ENCODE peak calls at places on chromosome 20, in six cellular contexts. Z, C, K, A, Q and X are unnamed samples.

GRCh38 chr20:43508106-43508505 is 609 bp downstream of the L3MBTL1 start:
- DNase-seq in C (no peak), Q (no peak), K (no peak), Z (no peak), A (no peak), X (no peak)

GRCh38 chr20:38878798-38879197 is 47.4 kb upstream of the FAM83D start:
- DNase-seq in K (no peak), Z (no peak), A (no peak), C (no peak), Q (no peak), X (peak; percentile 61)

GRCh38 chr20:15440249-15440820 is 1102.9 kb upstream of the FLRT3 start:
- DNase-seq in Q (no peak), K (no peak), A (no peak), C (no peak), Z (no peak), X (no peak)

GRCh38 chr20:51221791-51222408 is 199.0 kb upstream of the KCNG1 start:
- DNase-seq in A (no peak), Z (no peak), C (no peak), Q (no peak), K (no peak), X (no peak)

GRCh38 chr20:60152792-60153191 is 194.6 kb downstream of the CDH26 start:
- DNase-seq in Q (no peak), Z (no peak), C (no peak), A (no peak), K (no peak), X (no peak)

GRCh38 chr20:58102252-58102651 is 126.2 kb downstream of the ANKRD60 start:
- DNase-seq in A (no peak), Q (no peak), C (no peak), Z (no peak), K (no peak), X (no peak)

GRCh38 chr20:11626551-11626950 is 291.1 kb upstream of the BTBD3 start:
- DNase-seq in Q (no peak), A (no peak), K (no peak), Z (no peak), C (no peak), X (no peak)

GRCh38 chr20:37564388-37565133 is 36.9 kb upstream of the BLCAP start:
- DNase-seq in C (peak; percentile 47), Z (peak; percentile 58), K (peak; percentile 61), A (peak; percentile 44), Q (peak; percentile 55), X (peak; percentile 39)

GRCh38 chr20:51586005-51586440 is 43.5 kb upstream of the NFATC2 start:
- DNase-seq in A (no peak), C (no peak), K (no peak), Q (no peak), Z (no peak), X (no peak)

GRCh38 chr20:62208805-62209755 is 11.0 kb downstream of the HRH3 start:
- DNase-seq in A (no peak), K (no peak), Q (no peak), C (no peak), Z (no peak), X (no peak)

GRCh38 chr20:10247440-10247839 is 28.8 kb downstream of the SNAP25 start:
- DNase-seq in Q (no peak), A (no peak), K (no peak), C (no peak), Z (no peak), X (no peak)

GRCh38 chr20:17628101-17628841 is 53.8 kb downstream of the RRBP1 start:
- DNase-seq in Z (peak; percentile 42), Q (no peak), A (no peak), K (no peak), C (no peak), X (no peak)

GRCh38 chr20:62770111-62770910 is 26.0 kb upstream of the MRGBP start:
- DNase-seq in Z (peak; percentile 18), K (no peak), Q (no peak), A (no peak), C (no peak), X (no peak)

GRCh38 chr20:61146006-61146405 is 106.1 kb upstream of the CDH4 start:
- DNase-seq in Q (no peak), A (no peak), K (no peak), C (no peak), Z (no peak), X (peak; percentile 23)

GRCh38 chr20:4014031-4014474 is 1.3 kb downstream of the RNF24 start:
- DNase-seq in C (no peak), Z (no peak), Q (no peak), K (no peak), A (peak; percentile 28), X (peak; percentile 86)

GRCh38 chr20:58511364-58511763 is 3.8 kb downstream of the APCDD1L start:
- DNase-seq in A (no peak), K (no peak), C (no peak), Q (no peak), Z (no peak), X (no peak)

GRCh38 chr20:33475381-33476160 is 14.3 kb upstream of the CBFA2T2 start:
- DNase-seq in Q (no peak), C (no peak), A (no peak), K (no peak), Z (no peak), X (no peak)

GRCh38 chr20:38970302-38970701 is 8.2 kb downstream of the DHX35 start:
- DNase-seq in A (no peak), Q (no peak), C (no peak), Z (no peak), K (no peak), X (peak; percentile 13)

GRCh38 chr20:20073851-20074252 is 21.5 kb downstream of the CFAP61 start:
- DNase-seq in Q (no peak), K (no peak), A (no peak), Z (no peak), C (no peak), X (no peak)

GRCh38 chr20:16027710-16028109 is 545.5 kb downstream of the KIF16B start:
- DNase-seq in A (no peak), C (no peak), Q (no peak), Z (no peak), K (no peak), X (no peak)

GRCh38 chr20:4633780-4634179 is 87.9 kb upstream of the PRND start:
- DNase-seq in Q (no peak), K (no peak), Z (no peak), A (no peak), C (no peak), X (peak; percentile 91)

GRCh38 chr20:15310361-15310760 is 972.9 kb upstream of the FLRT3 start:
- DNase-seq in A (no peak), C (no peak), Z (no peak), Q (no peak), K (no peak), X (no peak)

GRCh38 chr20:59955131-59955796 is 3.0 kb upstream of the CDH26 start:
- DNase-seq in C (no peak), Z (no peak), Q (no peak), A (no peak), K (no peak), X (no peak)

GRCh38 chr20:48732081-48732829 is 95.5 kb downstream of the PREX1 start:
- DNase-seq in Q (no peak), K (no peak), A (no peak), Z (no peak), C (no peak), X (no peak)

GRCh38 chr20:37661536-37661935 is 32.3 kb upstream of the CTNNBL1 start:
- DNase-seq in Z (no peak), K (no peak), C (no peak), A (no peak), Q (no peak), X (no peak)

GRCh38 chr20:49078310-49078709 is 32.2 kb downstream of the CSE1L start:
- DNase-seq in Q (no peak), C (no peak), K (no peak), A (no peak), Z (no peak), X (no peak)

GRCh38 chr20:20205141-20205861 is 153.0 kb downstream of the CFAP61 start:
- DNase-seq in K (no peak), Z (no peak), A (no peak), C (no peak), Q (no peak), X (no peak)

GRCh38 chr20:63955846-63956663 is at the start of gene UCKL1:
- DNase-seq in C (peak; percentile 82), A (peak; percentile 90), K (peak; percentile 88), Q (peak; percentile 89), Z (peak; percentile 96), X (peak; percentile 95)

GRCh38 chr20:6731951-6732580 is 35.4 kb upstream of the BMP2 start:
- DNase-seq in Z (peak; percentile 87), K (no peak), A (peak; percentile 73), Q (peak; percentile 75), C (no peak), X (no peak)

GRCh38 chr20:11245431-11245830 is 571.6 kb upstream of the JAG1 start:
- DNase-seq in K (no peak), A (no peak), C (no peak), Q (no peak), Z (no peak), X (no peak)

GRCh38 chr20:4820833-4821518 is 99.3 kb downstream of the PRND start:
- DNase-seq in Z (peak; percentile 63), C (no peak), K (no peak), A (peak; percentile 74), Q (no peak), X (no peak)

GRCh38 chr20:36850759-36851158 is 25.2 kb upstream of the TLDC2 start:
- DNase-seq in C (no peak), Z (no peak), Q (no peak), A (no peak), K (no peak), X (no peak)

GRCh38 chr20:11496382-11496781 is 421.3 kb upstream of the BTBD3 start:
- DNase-seq in A (no peak), Q (no peak), K (no peak), Z (no peak), C (no peak), X (no peak)

GRCh38 chr20:15387228-15387627 is 1049.8 kb upstream of the FLRT3 start:
- DNase-seq in Q (no peak), K (no peak), Z (no peak), A (no peak), C (no peak), X (no peak)

GRCh38 chr20:35302421-35303335 is 10.5 kb upstream of the FAM83C start:
- DNase-seq in C (no peak), A (no peak), K (no peak), Q (no peak), Z (no peak), X (no peak)

GRCh38 chr20:3614509-3614908 is 48.7 kb downstream of the GFRA4 start:
- DNase-seq in Q (no peak), K (no peak), A (no peak), C (no peak), Z (no peak), X (no peak)

GRCh38 chr20:23039136-23039875 is 4.2 kb downstream of the SSTR4 start:
- DNase-seq in Q (no peak), Z (no peak), C (no peak), A (no peak), K (no peak), X (no peak)